ENCODE peak calls at places on chromosomes 2 and 18, in six cellular contexts. A is GM06990, B is bronchial epithelial cell, L is SHP77 treated with DMSO at 0.1 percent for 48 hours, E is skeletal muscle cell, D is fibroblast of the conjunctiva. Q is an unnamed sample.

GRCh38 chr18:30280861-30281470 is 761.6 kb downstream of the DSC3 start:
- DNase-seq in A (no peak), B (peak; percentile 73), L (peak; percentile 9), E (peak; percentile 24), D (peak; percentile 8), Q (peak; percentile 42)

GRCh38 chr2:127185093-127185492 is 35.0 kb downstream of the CYP27C1 start:
- DNase-seq in A (no peak), B (no peak), L (no peak), E (no peak), D (no peak), Q (no peak)

GRCh38 chr2:70939001-70939846 is 3.5 kb downstream of the ATP6V1B1 start:
- DNase-seq in A (no peak), B (no peak), L (no peak), E (no peak), D (no peak), Q (no peak)

GRCh38 chr2:134657650-134658250 is 61.0 kb downstream of the TMEM163 start:
- DNase-seq in A (no peak), B (peak; percentile 7), L (no peak), E (no peak), D (no peak), Q (no peak)

GRCh38 chr2:225233234-225233633 is 166.3 kb upstream of the NYAP2 start:
- DNase-seq in A (no peak), B (peak; percentile 13), L (no peak), E (no peak), D (no peak), Q (no peak)

GRCh38 chr2:104844813-104845551 is 8.9 kb upstream of the POU3F3 start:
- DNase-seq in A (no peak), B (no peak), L (no peak), E (no peak), D (no peak), Q (no peak)

GRCh38 chr2:46909771-46910419 is 5.7 kb downstream of the MCFD2 start:
- DNase-seq in A (peak; percentile 68), B (peak; percentile 94), L (no peak), E (no peak), D (peak; percentile 21), Q (peak; percentile 71)

GRCh38 chr2:180763249-180763989 is 217.0 kb upstream of the UBE2E3 start:
- DNase-seq in A (no peak), B (no peak), L (peak; percentile 26), E (no peak), D (no peak), Q (no peak)